ENCODE peak calls at places on chromosomes 3 and 15, in eight cellular contexts. K is transverse colon, H is A549, J is stomach, X is esophagus muscularis mucosa, V is GM12878, L is suprapubic skin, S is sigmoid colon. Z is an unnamed sample.

GRCh38 chr3:10390641-10391373 is 69.9 kb upstream of the SEC13 start:
- DNase-seq in K (no peak), H (no peak), J (no peak), X (no peak), V (no peak), L (no peak), S (no peak), Z (no peak)

GRCh38 chr3:183490653-183491052 is 62.2 kb upstream of the MCF2L2 start:
- DNase-seq in K (peak; percentile 62), H (peak; percentile 56), J (peak; percentile 49), X (peak; percentile 7), V (no peak), L (peak; percentile 17), S (no peak), Z (no peak)

GRCh38 chr3:72595927-72596610 is 252.2 kb downstream of the SHQ1 start:
- DNase-seq in K (no peak), H (no peak), J (no peak), X (no peak), V (no peak), L (no peak), S (no peak), Z (no peak)

GRCh38 chr15:60695713-60696522 is 217.0 kb upstream of the ICE2 start:
- DNase-seq in K (no peak), H (no peak), J (no peak), X (no peak), V (no peak), L (no peak), S (no peak), Z (no peak)

GRCh38 chr15:40582726-40583246 is 11.3 kb upstream of the KNL1 start:
- DNase-seq in K (no peak), H (peak; percentile 87), J (no peak), X (no peak), V (no peak), L (no peak), S (no peak), Z (no peak)

GRCh38 chr15:25738171-25738792 is 124.8 kb downstream of the ATP10A start:
- DNase-seq in K (no peak), H (no peak), J (no peak), X (peak; percentile 72), V (no peak), L (no peak), S (peak; percentile 57), Z (no peak)

GRCh38 chr3:188760408-188760807 is 411.4 kb upstream of the TPRG1 start:
- DNase-seq in K (no peak), H (no peak), J (no peak), X (no peak), V (no peak), L (no peak), S (no peak), Z (no peak)

GRCh38 chr3:112321867-112322652 is 10.9 kb upstream of the CD200 start:
- DNase-seq in K (no peak), H (no peak), J (no peak), X (no peak), V (no peak), L (no peak), S (no peak), Z (no peak)

GRCh38 chr3:105490045-105490444 is 123.3 kb downstream of the ALCAM start:
- DNase-seq in K (no peak), H (no peak), J (no peak), X (no peak), V (no peak), L (no peak), S (no peak), Z (no peak)

GRCh38 chr3:78604328-78604727 is 1163.5 kb downstream of the ROBO1 start:
- DNase-seq in K (no peak), H (no peak), J (no peak), X (no peak), V (no peak), L (no peak), S (no peak), Z (no peak)

GRCh38 chr15:89399390-89400120 is 64.9 kb upstream of the POLG start:
- DNase-seq in K (peak; percentile 21), H (peak; percentile 84), J (no peak), X (no peak), V (no peak), L (no peak), S (no peak), Z (no peak)

GRCh38 chr3:37899711-37900306 is 38.1 kb downstream of the CTDSPL start:
- DNase-seq in K (no peak), H (no peak), J (no peak), X (no peak), V (no peak), L (no peak), S (no peak), Z (no peak)

GRCh38 chr3:37899101-37899707 is 37.5 kb downstream of the CTDSPL start:
- DNase-seq in K (no peak), H (no peak), J (no peak), X (no peak), V (peak; percentile 7), L (no peak), S (no peak), Z (no peak)

GRCh38 chr3:37898424-37898823 is 36.7 kb downstream of the CTDSPL start:
- DNase-seq in K (no peak), H (no peak), J (no peak), X (no peak), V (no peak), L (no peak), S (no peak), Z (no peak)

GRCh38 chr3:37897763-37898162 is 36.1 kb downstream of the CTDSPL start:
- DNase-seq in K (no peak), H (no peak), J (no peak), X (no peak), V (no peak), L (no peak), S (no peak), Z (no peak)

GRCh38 chr3:37896775-37897174 is 35.1 kb downstream of the CTDSPL start:
- DNase-seq in K (no peak), H (no peak), J (no peak), X (no peak), V (no peak), L (no peak), S (no peak), Z (no peak)
- H3K4me1 ChIP-seq in K (peaks cover 12% of the 10 kb centered on the region), H (peaks cover 12% of the 10 kb centered on the region), J (peaks cover 27% of the 10 kb centered on the region), X (peaks cover 60% of the 10 kb centered on the region), V (peaks cover 3% of the 10 kb centered on the region), L (peaks cover 40% of the 10 kb centered on the region), S (peaks cover 75% of the 10 kb centered on the region), Z (peaks cover 5% of the 10 kb centered on the region)

DNA sequence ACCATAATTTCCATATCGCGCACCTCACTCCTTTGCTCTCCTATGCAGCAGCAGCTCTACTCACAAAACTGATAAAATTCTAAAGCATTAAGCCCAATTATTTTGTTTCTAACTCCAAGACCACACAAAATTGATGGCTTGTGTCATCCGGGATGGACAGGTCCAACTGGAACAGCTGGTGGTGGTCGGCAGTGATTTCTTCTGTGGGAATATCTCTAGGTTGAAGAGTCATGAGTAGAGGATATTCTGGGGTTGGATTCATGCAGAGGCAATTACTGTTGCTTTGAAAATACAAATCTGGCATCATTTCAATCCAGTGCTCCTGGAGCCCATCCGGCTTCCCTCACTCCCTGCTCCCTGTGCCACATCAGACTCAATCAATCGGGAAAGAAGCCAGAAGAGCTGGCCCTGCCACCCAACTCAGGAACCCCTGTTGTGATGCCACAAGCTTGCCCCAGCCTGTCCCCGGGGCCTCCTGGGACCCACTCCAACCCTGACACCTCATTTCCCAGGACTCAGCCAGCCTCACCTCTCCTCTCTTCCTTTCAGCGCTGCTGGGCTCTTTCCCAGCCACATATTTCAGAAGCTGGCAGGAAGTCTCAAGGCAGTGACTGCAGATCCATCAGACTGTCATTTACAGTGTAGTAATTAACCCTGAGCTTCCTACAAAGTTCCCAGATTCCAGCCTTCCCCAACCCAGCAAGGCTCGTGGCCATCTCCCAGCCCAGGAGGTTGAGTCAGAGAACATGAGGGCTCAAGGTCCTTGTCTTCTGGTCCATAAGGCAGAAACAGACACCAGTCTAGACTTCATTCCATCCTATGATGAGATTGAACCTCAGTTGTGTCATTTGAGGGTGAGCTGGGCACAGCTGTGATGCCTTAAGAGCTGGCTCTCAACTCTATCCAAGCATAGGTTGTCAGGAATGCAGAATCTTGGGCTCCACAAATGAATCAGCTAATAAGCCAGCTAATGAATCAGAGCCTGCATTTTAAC is 114.1 kb downstream of the FAM174B start:
- DNase-seq in K (no peak), H (no peak), J (no peak), X (no peak), V (no peak), L (no peak), S (no peak), Z (no peak)
- H3K4me3 ChIP-seq in K (no peak overlapping the region), H (no peak overlapping the region), J (no peak overlapping the region), X (no peak overlapping the region), V (no peak overlapping the region), L (no peak overlapping the region), S (no peak overlapping the region), Z (no peak overlapping the region)

DNA sequence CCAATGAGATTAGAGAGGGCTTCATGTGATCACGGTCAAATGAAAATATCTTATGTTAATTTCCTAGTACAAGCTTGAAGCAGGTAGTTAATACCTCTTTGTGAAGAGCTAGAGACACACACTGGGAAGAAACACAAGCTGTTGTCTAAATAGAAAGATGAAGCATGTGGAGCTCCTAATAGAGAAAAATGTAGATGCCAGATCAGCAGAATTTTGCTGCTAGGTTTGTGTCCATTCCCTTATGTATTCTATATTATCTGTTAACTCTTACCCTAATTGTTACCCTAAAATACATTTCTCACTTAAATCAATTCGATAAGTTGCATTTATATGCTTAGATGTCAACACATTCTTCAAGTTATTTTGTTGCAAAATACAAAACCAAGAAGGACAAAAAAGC is 136.0 kb downstream of the NR2F2 start:
- DNase-seq in K (no peak), H (no peak), J (no peak), X (no peak), V (no peak), L (no peak), S (no peak), Z (no peak)
- TF ChIP-seq EP300 in K (no peak), H (no peak), J (no peak), X (no peak), V (no peak), L (no peak), S (no peak), Z (no peak)

GRCh38 chr3:17065315-17065714 is 180.6 kb downstream of the PLCL2 start:
- DNase-seq in K (no peak), H (no peak), J (no peak), X (no peak), V (no peak), L (no peak), S (no peak), Z (no peak)

GRCh38 chr3:17059966-17060560 is 175.3 kb downstream of the PLCL2 start:
- DNase-seq in K (no peak), H (no peak), J (no peak), X (no peak), V (no peak), L (no peak), S (no peak), Z (no peak)

GRCh38 chr3:17063591-17063990 is 178.8 kb downstream of the PLCL2 start:
- DNase-seq in K (no peak), H (no peak), J (no peak), X (no peak), V (no peak), L (no peak), S (no peak), Z (no peak)

GRCh38 chr3:17065881-17066280 is 181.1 kb downstream of the PLCL2 start:
- DNase-seq in K (no peak), H (no peak), J (no peak), X (no peak), V (no peak), L (no peak), S (no peak), Z (no peak)

GRCh38 chr3:17062736-17063135 is 178.0 kb downstream of the PLCL2 start:
- DNase-seq in K (no peak), H (no peak), J (no peak), X (no peak), V (no peak), L (no peak), S (no peak), Z (no peak)
- H3K4me1 ChIP-seq in K (no peaks in the 10 kb centered on the region), H (no peaks in the 10 kb centered on the region), J (no peaks in the 10 kb centered on the region), X (no peaks in the 10 kb centered on the region), V (no peaks in the 10 kb centered on the region), L (no peaks in the 10 kb centered on the region), S (no peaks in the 10 kb centered on the region), Z (peaks cover 2% of the 10 kb centered on the region)

Z was measured in ovary.